ENCODE peak calls at places on chromosomes 4 and X, in six cellular contexts. H is neuronal stem cell; I is activated T-helper 9 cell treated with anti-CD3 and anti-CD28 coated beads, Interleukin-2, amount 50 U/mL, for 16 hours; E is neural crest cell; S is psoas muscle; R is AML-193. C is an unnamed sample.

GRCh38 chrX:109600114-109600710 is 24.8 kb downstream of the KCNE5 start:
- DNase-seq in R (peak), S (peak), E (peak), I (no peak), H (no peak), C (no peak)

GRCh38 chrX:71378752-71379151 is 12.6 kb downstream of the TAF1 start:
- DNase-seq in H (no peak), E (no peak), R (no peak), S (no peak), I (no peak), C (no peak)

GRCh38 chr4:89847571-89848325 is 10.8 kb upstream of the SNCA start:
- DNase-seq in S (no peak), E (no peak), H (no peak), I (no peak), R (no peak), C (no peak)

GRCh38 chrX:138859421-138859820 is 147.9 kb upstream of the FGF13 start:
- DNase-seq in H (no peak), I (no peak), E (no peak), S (no peak), R (no peak), C (no peak)

GRCh38 chr4:179867300-179867878 is 2375.8 kb upstream of the TENM3 start:
- DNase-seq in E (peak), H (peak), R (peak), I (no peak), S (no peak), C (peak)

GRCh38 chr4:153467897-153468262 is 1.7 kb downstream of the TMEM131L start:
- DNase-seq in R (peak), S (no peak), E (no peak), I (no peak), H (no peak), C (no peak)

GRCh38 chr4:176782191-176782590 is 10.5 kb downstream of the VEGFC start:
- DNase-seq in R (no peak), E (no peak), S (no peak), H (no peak), I (no peak), C (no peak)

GRCh38 chrX:130770615-130771014 is 132.4 kb downstream of the ENOX2 start:
- DNase-seq in E (no peak), I (no peak), H (no peak), R (no peak), S (no peak), C (no peak)

GRCh38 chr4:110165382-110166285 is 32.8 kb downstream of the ELOVL6 start:
- DNase-seq in E (no peak), R (peak), H (no peak), I (peak), S (no peak), C (no peak)

GRCh38 chr4:163191999-163192398 is 25.3 kb upstream of the NAF1 start:
- DNase-seq in I (no peak), S (no peak), E (no peak), R (peak), H (no peak), C (no peak)

GRCh38 chr4:16158504-16158852 is 67.8 kb downstream of the TAPT1 start:
- DNase-seq in H (no peak), I (no peak), E (no peak), S (no peak), R (no peak), C (no peak)

GRCh38 chr4:108188770-108189169 is 20.0 kb upstream of the LEF1 start:
- DNase-seq in H (no peak), R (no peak), S (no peak), E (no peak), I (no peak), C (no peak)

GRCh38 chr4:1082215-1083182 is 30.9 kb downstream of the RNF212 start:
- DNase-seq in S (peak), I (no peak), E (no peak), H (no peak), R (peak), C (peak)